ENCODE peak calls at places on chromosomes 4 and X, in seven cellular contexts. P is mesenchymal stem cell; U is ovary; Z is thoracic aorta; O is right lobe of liver; V is CD8-positive, alpha-beta T cell; A is MM.1S. B is an unnamed sample.

GRCh38 chr4:187565416-187565815 is 430.2 kb upstream of the ZFP42 start:
- DNase-seq in A (no peak), V (no peak), P (no peak), U (no peak), Z (no peak), O (no peak), B (no peak)

GRCh38 chr4:74189331-74190043 is 31.6 kb downstream of the MTHFD2L start:
- DNase-seq in A (peak; percentile 58), U (no peak), Z (no peak), O (no peak), P (peak; percentile 68), V (no peak), B (no peak)

GRCh38 chr4:149997881-149998421 is 80.3 kb upstream of the DCLK2 start:
- DNase-seq in O (no peak), U (no peak), P (peak; percentile 51), V (no peak), A (no peak), Z (no peak), B (no peak)

GRCh38 chrX:150536455-150537116 is 31.8 kb upstream of the MTM1 start:
- DNase-seq in U (no peak), O (no peak), A (no peak), P (no peak), V (no peak), Z (no peak), B (no peak)

GRCh38 chr4:42473071-42473684 is 75.9 kb downstream of the SHISA3 start:
- DNase-seq in O (no peak), V (no peak), Z (no peak), A (no peak), P (no peak), U (no peak), B (no peak)

GRCh38 chrX:120271218-120271617 is 20.6 kb downstream of the ZBTB33 start:
- DNase-seq in Z (no peak), P (no peak), U (no peak), O (peak; percentile 72), A (no peak), V (no peak), B (no peak)

GRCh38 chrX:132401935-132402334 is 86.9 kb downstream of the MBNL3 start:
- DNase-seq in V (no peak), Z (no peak), U (no peak), A (no peak), P (no peak), O (no peak), B (no peak)

GRCh38 chr4:102343964-102344519 is 1.2 kb downstream of the SLC39A8 start:
- DNase-seq in V (no peak), P (no peak), O (peak; percentile 89), U (no peak), Z (no peak), A (peak; percentile 52), B (no peak)

GRCh38 chrX:54171527-54171926 is 11.5 kb downstream of the FAM120C start:
- DNase-seq in P (peak; percentile 8), O (no peak), A (no peak), Z (no peak), V (no peak), U (no peak), B (no peak)

DNA sequence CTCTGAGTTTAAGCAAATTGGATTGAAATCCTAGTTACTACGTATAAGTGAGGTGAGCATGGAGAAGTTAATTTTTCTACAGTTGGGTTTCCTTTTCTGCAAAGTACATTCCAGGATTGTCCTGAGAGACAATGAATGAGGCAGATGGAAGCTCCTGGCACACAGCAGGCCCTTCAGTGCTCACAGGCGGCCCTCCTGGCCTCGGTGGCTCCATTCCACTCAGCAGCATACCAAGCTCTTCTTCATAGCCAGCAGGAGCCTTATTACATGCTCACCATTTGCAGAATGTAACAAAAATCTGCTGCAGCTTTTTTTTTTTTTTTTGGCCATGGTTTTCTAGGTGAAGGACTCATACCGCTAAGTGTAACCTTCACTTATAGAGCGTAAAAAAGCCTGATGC is 113.2 kb upstream of the FAM9B start:
- DNase-seq in U (no peak), V (no peak), O (no peak), P (no peak), A (no peak), Z (no peak), B (no peak)
- H3K4me1 ChIP-seq in U (peaks cover 7% of the 10 kb centered on the region), V (no peaks in the 10 kb centered on the region), O (no peaks in the 10 kb centered on the region), P (peaks cover 6% of the 10 kb centered on the region), A (no peaks in the 10 kb centered on the region), Z (no peaks in the 10 kb centered on the region), B (peaks cover 14% of the 10 kb centered on the region)

DNA sequence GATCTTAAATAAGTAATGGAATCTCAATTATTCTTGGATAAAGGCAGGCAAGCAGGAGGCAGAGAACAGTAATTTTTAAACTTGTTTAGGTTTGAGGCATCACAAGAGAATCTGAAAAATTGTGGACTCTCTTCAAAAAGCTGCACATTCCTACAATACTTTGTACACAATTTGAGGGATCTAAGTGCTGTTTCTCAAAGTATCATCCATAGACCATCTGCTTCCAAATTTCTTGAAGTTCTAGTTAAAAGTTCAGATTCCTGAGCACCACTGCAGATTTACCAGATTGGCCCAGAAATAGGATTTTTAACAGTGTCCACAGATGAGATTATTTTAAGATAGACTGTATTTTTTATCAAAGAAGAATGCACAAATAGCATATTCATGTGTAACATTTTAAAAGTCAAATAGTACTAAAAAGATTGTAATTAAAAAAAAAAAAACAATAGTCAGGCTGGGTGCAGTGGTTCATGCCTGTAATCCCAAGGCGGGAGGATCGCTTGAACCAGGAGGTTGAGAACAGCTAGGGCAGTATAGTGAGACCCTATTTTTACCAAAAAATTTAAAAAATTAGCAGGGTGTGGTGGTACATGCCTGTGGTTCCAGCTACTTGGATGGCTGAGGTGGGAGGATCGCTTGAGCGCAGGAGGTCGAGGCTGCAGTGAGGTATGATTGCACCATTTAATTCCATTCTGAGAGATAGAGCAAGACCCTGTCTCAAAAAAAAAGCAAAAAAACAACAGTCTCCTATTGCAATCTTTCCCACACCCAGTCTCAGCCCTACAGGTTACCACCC is 14.2 kb upstream of the FNIP2 start:
- DNase-seq in V (no peak), A (no peak), P (no peak), Z (no peak), U (no peak), O (no peak), B (no peak)
- H3K27ac ChIP-seq in V (no peak overlapping the region), A (no peak overlapping the region), P (no peak overlapping the region), Z (no peak overlapping the region), U (no peak overlapping the region), O (no peak overlapping the region), B (no peak overlapping the region)

DNA sequence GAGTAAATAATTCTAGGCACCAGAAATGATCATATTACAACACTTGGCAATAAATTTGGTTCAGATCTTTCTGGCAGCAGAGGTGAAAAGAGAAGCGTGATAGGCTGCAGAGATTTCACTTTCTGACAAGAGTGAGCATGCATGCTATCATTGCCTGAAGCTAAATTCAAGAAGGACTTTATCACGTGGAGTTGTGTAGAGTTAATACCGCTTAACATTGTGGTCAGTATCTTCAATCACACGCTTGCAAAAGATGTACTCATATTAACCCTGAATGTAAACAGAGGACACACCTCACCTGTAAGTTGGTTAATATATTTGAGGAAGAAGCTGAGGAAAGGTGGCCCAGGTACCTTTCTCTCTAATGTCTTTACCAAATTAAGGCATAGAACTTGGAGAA is 31.4 kb upstream of the RBPJ start:
- DNase-seq in O (no peak), A (no peak), P (no peak), Z (no peak), V (no peak), U (no peak), B (no peak)
- H3K4me1 ChIP-seq in O (no peaks in the 10 kb centered on the region), A (no peaks in the 10 kb centered on the region), P (no peaks in the 10 kb centered on the region), Z (peaks cover 8% of the 10 kb centered on the region), V (no peaks in the 10 kb centered on the region), U (peaks cover 4% of the 10 kb centered on the region), B (peaks cover 21% of the 10 kb centered on the region)

DNA sequence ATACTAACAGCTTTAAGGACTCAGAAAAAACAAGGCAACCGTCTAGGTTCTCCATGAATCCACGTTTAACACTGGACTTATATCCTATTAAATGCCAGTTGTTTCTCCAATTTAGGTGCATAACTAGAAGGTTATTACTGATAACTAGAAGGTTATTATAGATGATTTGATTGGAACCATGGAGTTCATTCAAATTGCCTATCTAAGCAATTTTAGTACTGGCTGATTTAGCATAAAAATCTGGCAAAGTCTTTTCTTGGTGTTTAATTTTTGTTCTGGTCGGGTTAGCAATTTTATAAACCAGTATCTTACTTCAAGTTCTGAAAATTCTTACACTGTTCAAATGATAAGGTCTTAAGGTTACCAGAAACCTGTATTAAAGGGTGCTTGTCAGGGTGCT is 672.8 kb upstream of the GNPDA2 start:
- DNase-seq in P (no peak), Z (no peak), U (no peak), O (no peak), V (no peak), A (no peak), B (no peak)
- H3K27ac ChIP-seq in P (no peak overlapping the region), Z (no peak overlapping the region), U (no peak overlapping the region), O (no peak overlapping the region), V (no peak overlapping the region), A (no peak overlapping the region), B (no peak overlapping the region)

GRCh38 chr4:7655267-7655548 is 220.5 kb upstream of the PSAPL1 start:
- DNase-seq in O (no peak), U (peak; percentile 35), Z (no peak), V (no peak), P (no peak), A (no peak), B (no peak)

GRCh38 chr4:7653510-7654414 is 219.0 kb upstream of the PSAPL1 start:
- DNase-seq in O (no peak), Z (no peak), U (peak; percentile 56), P (no peak), A (no peak), V (no peak), B (no peak)

GRCh38 chr4:7654550-7655266 is 220.0 kb upstream of the PSAPL1 start:
- DNase-seq in V (no peak), U (peak; percentile 36), O (no peak), A (no peak), Z (no peak), P (peak; percentile 44), B (no peak)

GRCh38 chr4:7656244-7656800 is 221.6 kb upstream of the PSAPL1 start:
- DNase-seq in Z (no peak), O (no peak), A (no peak), P (no peak), V (no peak), U (no peak), B (no peak)

DNA sequence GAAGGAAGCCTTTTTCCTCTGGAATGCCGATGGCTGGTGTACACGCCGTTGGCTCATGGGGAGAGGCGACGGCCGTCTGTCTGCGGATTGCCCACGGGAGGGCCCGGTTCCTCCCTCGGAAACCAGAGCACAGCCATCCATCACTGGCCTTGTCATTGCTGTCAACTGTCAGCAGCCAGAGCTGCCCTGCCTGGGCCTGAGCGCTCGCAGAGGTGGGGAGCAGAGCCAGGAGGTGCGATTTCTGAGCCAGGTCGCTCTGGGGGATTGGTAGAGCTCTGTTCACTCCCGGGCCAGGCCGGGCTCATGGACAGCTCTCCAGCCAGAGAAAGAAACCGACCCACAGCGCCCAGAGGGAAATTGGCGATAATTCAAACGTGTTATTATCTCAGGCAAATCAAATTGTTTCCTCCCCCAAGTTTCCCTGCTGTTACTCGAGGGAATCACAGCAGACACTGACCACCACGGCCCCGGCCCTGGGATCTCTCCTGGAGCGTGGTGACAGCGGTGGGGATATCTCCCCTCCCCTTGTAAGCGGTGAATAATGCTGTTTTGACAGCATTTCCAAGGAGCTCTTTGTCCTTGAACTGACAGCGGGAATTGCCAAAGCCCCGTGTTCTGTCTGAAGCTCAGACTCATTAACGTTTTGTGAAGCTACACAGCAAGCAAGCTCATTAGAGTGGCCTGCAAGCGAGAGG is 221.0 kb upstream of the PSAPL1 start:
- DNase-seq in U (peak; percentile 62), A (no peak), O (no peak), P (peak; percentile 49), V (no peak), Z (no peak), B (no peak)
- H3K4me1 ChIP-seq in U (peaks cover 42% of the 10 kb centered on the region), A (no peaks in the 10 kb centered on the region), O (no peaks in the 10 kb centered on the region), P (peaks cover 65% of the 10 kb centered on the region), V (peaks cover 11% of the 10 kb centered on the region), Z (peaks cover 13% of the 10 kb centered on the region), B (no peaks in the 10 kb centered on the region)